ENCODE peak calls at places on chromosomes 1 and 21, in seven cellular contexts. C is psoas muscle, T is transverse colon, D is stomach, E is SJSA1, Y is MM.1S, M is esophagus squamous epithelium. H is an unnamed sample.
A peak's percentile ranks its signal among the peaks of the same experiment; 100 is the strongest.

GRCh38 chr1:84360303-84360702 is 38.0 kb upstream of the DNASE2B start:
- DNase-seq in C (no peak), T (no peak), D (no peak), E (no peak), Y (no peak), M (no peak), H (no peak)

GRCh38 chr1:37845781-37846180 is 13.6 kb downstream of the MTF1 start:
- DNase-seq in C (no peak), T (no peak), D (no peak), E (no peak), Y (no peak), M (no peak), H (no peak)

GRCh38 chr1:47623174-47623940 is 185.5 kb downstream of the FOXD2 start:
- DNase-seq in C (no peak), T (no peak), D (no peak), E (no peak), Y (no peak), M (no peak), H (no peak)

GRCh38 chr1:2789164-2789985 is 12.1 kb downstream of the TTC34 start:
- DNase-seq in C (peak; percentile 36), T (no peak), D (no peak), E (no peak), Y (no peak), M (no peak), H (no peak)

GRCh38 chr21:23402929-23403520 is 2204.3 kb downstream of the MRPL39 start:
- DNase-seq in C (no peak), T (no peak), D (no peak), E (no peak), Y (no peak), M (no peak), H (no peak)

GRCh38 chr1:97920275-97920831 is 481 bp downstream of the DPYD start:
- DNase-seq in C (no peak), T (no peak), D (no peak), E (peak; percentile 72), Y (no peak), M (no peak), H (no peak)

GRCh38 chr21:16072692-16073091 is 342.9 kb downstream of the USP25 start:
- DNase-seq in C (no peak), T (no peak), D (no peak), E (no peak), Y (no peak), M (no peak), H (no peak)

GRCh38 chr1:921011-921837 is 2.5 kb upstream of the SAMD11 start:
- DNase-seq in C (peak; percentile 85), T (peak; percentile 72), D (peak; percentile 69), E (peak; percentile 82), Y (peak; percentile 25), M (no peak), H (no peak)

GRCh38 chr1:11053758-11054137 is 6.1 kb downstream of the SRM start:
- DNase-seq in C (no peak), T (no peak), D (no peak), E (no peak), Y (peak; percentile 30), M (no peak), H (no peak)

GRCh38 chr1:6087958-6088357 is 42.3 kb downstream of the KCNAB2 start:
- DNase-seq in C (no peak), T (no peak), D (no peak), E (no peak), Y (no peak), M (no peak), H (no peak)

GRCh38 chr1:226066415-226067077 is 4.0 kb downstream of the H3-3A start:
- DNase-seq in C (no peak), T (no peak), D (no peak), E (no peak), Y (no peak), M (no peak), H (no peak)

GRCh38 chr1:221350091-221350490 is 391.8 kb downstream of the DUSP10 start:
- DNase-seq in C (no peak), T (no peak), D (no peak), E (no peak), Y (no peak), M (no peak), H (no peak)

GRCh38 chr1:177122869-177123268 is 41.6 kb downstream of the ASTN1 start:
- DNase-seq in C (no peak), T (no peak), D (no peak), E (no peak), Y (no peak), M (no peak), H (no peak)

GRCh38 chr21:17782051-17782450 is 37.1 kb downstream of the C21orf91 start:
- DNase-seq in C (no peak), T (no peak), D (no peak), E (no peak), Y (peak; percentile 79), M (no peak), H (no peak)

GRCh38 chr1:241485554-241485992 is 34.0 kb downstream of the FH start:
- DNase-seq in C (no peak), T (no peak), D (no peak), E (peak; percentile 39), Y (peak; percentile 19), M (no peak), H (no peak)

GRCh38 chr21:35400233-35400939 is 351.3 kb upstream of the RUNX1 start:
- DNase-seq in C (no peak), T (peak; percentile 32), D (no peak), E (peak; percentile 45), Y (peak; percentile 89), M (no peak), H (peak; percentile 26)

GRCh38 chr1:119537979-119538378 is 31.0 kb downstream of the HSD3B1 start:
- DNase-seq in C (no peak), T (no peak), D (no peak), E (no peak), Y (no peak), M (no peak), H (no peak)

GRCh38 chr1:216437603-216438002 is 14.4 kb upstream of the USH2A start:
- DNase-seq in C (no peak), T (no peak), D (no peak), E (no peak), Y (no peak), M (no peak), H (no peak)

GRCh38 chr1:91402023-91402422 is 2.6 kb downstream of the HFM1 start:
- DNase-seq in C (no peak), T (no peak), D (no peak), E (no peak), Y (peak; percentile 16), M (no peak), H (no peak)

GRCh38 chr1:108601708-108602410 is 42.0 kb downstream of the EEIG2 start:
- DNase-seq in C (no peak), T (no peak), D (no peak), E (no peak), Y (no peak), M (no peak), H (no peak)

GRCh38 chr21:38306833-38307232 is 50.0 kb downstream of the KCNJ15 start:
- DNase-seq in C (no peak), T (no peak), D (no peak), E (no peak), Y (no peak), M (no peak), H (no peak)

GRCh38 chr21:45339430-45340405 is 52.0 kb upstream of the POFUT2 start:
- DNase-seq in C (no peak), T (no peak), D (no peak), E (no peak), Y (no peak), M (no peak), H (no peak)

GRCh38 chr1:54120698-54121481 is 31.9 kb downstream of the CDCP2 start:
- DNase-seq in C (no peak), T (no peak), D (no peak), E (peak; percentile 84), Y (no peak), M (no peak), H (no peak)

GRCh38 chr1:218971166-218971565 is 202.5 kb upstream of the LYPLAL1 start:
- DNase-seq in C (no peak), T (no peak), D (no peak), E (no peak), Y (no peak), M (no peak), H (no peak)

GRCh38 chr1:111234258-111234657 is 6.7 kb downstream of the CHI3L2 start:
- DNase-seq in C (no peak), T (no peak), D (no peak), E (no peak), Y (no peak), M (no peak), H (no peak)

GRCh38 chr21:29827647-29828046 is 112.1 kb downstream of the GRIK1 start:
- DNase-seq in C (no peak), T (no peak), D (no peak), E (no peak), Y (no peak), M (no peak), H (no peak)
- H3K4me3 ChIP-seq in C (no peak overlapping the region), T (no peak overlapping the region), D (no peak overlapping the region), E (no peak overlapping the region), Y (no peak overlapping the region), M (no peak overlapping the region), H (no peak overlapping the region)

DNA sequence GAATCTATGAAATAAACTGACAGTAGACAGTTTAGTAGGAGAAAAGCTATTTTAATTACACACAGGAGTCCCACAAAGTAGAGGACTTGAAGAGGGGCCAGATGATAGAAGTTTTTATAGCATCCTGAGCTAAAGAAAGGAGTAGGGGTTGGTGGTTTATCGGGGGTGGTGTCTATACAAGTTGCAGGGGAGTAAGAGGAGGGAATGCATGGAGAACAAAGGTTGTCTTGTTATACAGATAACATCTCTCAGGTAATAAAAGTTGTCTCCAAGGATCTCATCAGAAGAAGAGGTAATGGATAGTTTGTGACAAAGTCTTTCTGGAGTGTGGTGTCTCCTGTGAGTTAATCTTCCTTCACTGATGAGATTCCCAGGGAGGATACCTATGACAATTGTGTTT is 23.4 kb upstream of the NUF2 start:
- DNase-seq in C (no peak), T (no peak), D (no peak), E (no peak), Y (no peak), M (no peak), H (no peak)
- H3K4me1 ChIP-seq in C (no peaks in the 10 kb centered on the region), T (no peaks in the 10 kb centered on the region), D (no peaks in the 10 kb centered on the region), E (no peaks in the 10 kb centered on the region), Y (no peaks in the 10 kb centered on the region), M (no peaks in the 10 kb centered on the region), H (no peaks in the 10 kb centered on the region)

DNA sequence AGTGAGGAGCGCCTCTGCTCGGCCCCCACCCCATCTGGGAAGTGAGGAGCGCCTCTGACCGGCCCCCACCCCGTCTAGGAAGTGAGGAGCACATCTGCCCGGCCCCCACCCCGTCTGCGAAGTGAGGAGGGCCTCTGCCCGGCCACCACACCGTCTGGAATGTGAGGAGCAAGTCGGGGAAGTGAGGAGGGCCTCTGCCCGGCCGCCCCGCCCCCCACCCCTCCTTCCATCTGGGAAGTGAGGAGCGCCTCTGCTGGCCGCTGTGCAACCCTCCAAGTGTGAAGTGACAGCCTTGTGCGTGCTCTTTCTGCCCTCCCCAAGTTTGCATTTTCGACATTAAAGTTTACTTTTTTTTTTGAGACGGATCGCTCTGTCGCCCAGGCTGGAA is 5.1 kb upstream of the ZZZ3 start:
- DNase-seq in C (no peak), T (no peak), D (no peak), E (no peak), Y (no peak), M (no peak), H (no peak)
- H3K4me3 ChIP-seq in C (peak overlapping the region; percentile 4), T (peak overlapping the region; percentile 20), D (peak overlapping the region; percentile 32), E (no peak overlapping the region), Y (no peak overlapping the region), M (peak overlapping the region; percentile 49), H (no peak overlapping the region)

DNA sequence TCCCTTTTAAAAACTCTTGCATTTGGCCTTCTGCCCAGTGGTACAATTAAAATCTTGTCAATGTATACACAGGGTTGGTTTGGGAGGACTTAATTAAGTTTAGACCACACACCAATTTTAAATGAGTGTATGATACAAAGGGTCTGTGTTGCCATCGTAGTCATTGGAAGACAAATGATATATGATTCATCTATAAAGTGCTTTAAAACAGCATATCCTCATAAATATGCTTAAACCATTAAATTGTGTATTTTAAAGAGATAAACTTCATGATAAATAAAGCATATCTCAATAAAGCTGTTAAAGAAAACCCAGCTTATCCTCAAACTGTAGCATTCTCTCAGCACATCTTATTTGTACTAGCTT is 69.5 kb downstream of the LUZP1 start:
- DNase-seq in C (no peak), T (no peak), D (no peak), E (no peak), Y (no peak), M (no peak), H (no peak)
- H3K4me1 ChIP-seq in C (peaks cover 37% of the 10 kb centered on the region), T (peaks cover 59% of the 10 kb centered on the region), D (peaks cover 27% of the 10 kb centered on the region), E (peaks cover 59% of the 10 kb centered on the region), Y (no peaks in the 10 kb centered on the region), M (peaks cover 24% of the 10 kb centered on the region), H (peaks cover 60% of the 10 kb centered on the region)

H was measured in keratinocyte.